ENCODE peak calls at places on chromosomes 5 and 9, in eight cellular contexts. One of them, this sample, is unnamed.

GRCh38 chr5:174623438-174624019 is 100.9 kb upstream of the MSX2 start:
- DNase-seq in fibroblast of mammary gland: no peak
- DNase-seq in dorsolateral prefrontal cortex: no peak
- DNase-seq in RWPE1: no peak
- DNase-seq in astrocyte of the cerebellum: no peak
- DNase-seq in HFFc6: no peak
- DNase-seq in hepatocyte: no peak
- DNase-seq in mammary epithelial cell: no peak
- DNase-seq in this sample: no peak

GRCh38 chr9:34501889-34502425 is 20.8 kb downstream of the ENHO start:
- DNase-seq in mammary epithelial cell: no peak
- DNase-seq in dorsolateral prefrontal cortex: peak; percentile 98
- DNase-seq in hepatocyte: peak; percentile 49
- DNase-seq in HFFc6: peak; percentile 49
- DNase-seq in RWPE1: no peak
- DNase-seq in astrocyte of the cerebellum: peak; percentile 73
- DNase-seq in fibroblast of mammary gland: peak; percentile 48
- DNase-seq in this sample: peak; percentile 31

GRCh38 chr5:142816577-142816976 is 46.4 kb downstream of the ARHGAP26 start:
- DNase-seq in hepatocyte: no peak
- DNase-seq in fibroblast of mammary gland: peak; percentile 72
- DNase-seq in dorsolateral prefrontal cortex: peak; percentile 79
- DNase-seq in RWPE1: no peak
- DNase-seq in mammary epithelial cell: peak; percentile 40
- DNase-seq in astrocyte of the cerebellum: no peak
- DNase-seq in HFFc6: peak; percentile 43
- DNase-seq in this sample: no peak

GRCh38 chr5:150672237-150672883 is 11.3 kb downstream of the MYOZ3 start:
- DNase-seq in mammary epithelial cell: peak; percentile 76
- DNase-seq in astrocyte of the cerebellum: no peak
- DNase-seq in fibroblast of mammary gland: peak; percentile 11
- DNase-seq in RWPE1: peak; percentile 65
- DNase-seq in dorsolateral prefrontal cortex: peak; percentile 48
- DNase-seq in hepatocyte: peak; percentile 56
- DNase-seq in HFFc6: no peak
- DNase-seq in this sample: no peak

GRCh38 chr5:10681605-10682428 is 79.2 kb downstream of the DAP start:
- DNase-seq in hepatocyte: no peak
- DNase-seq in fibroblast of mammary gland: no peak
- DNase-seq in HFFc6: no peak
- DNase-seq in astrocyte of the cerebellum: no peak
- DNase-seq in mammary epithelial cell: no peak
- DNase-seq in dorsolateral prefrontal cortex: peak; percentile 15
- DNase-seq in RWPE1: no peak
- DNase-seq in this sample: no peak

GRCh38 chr5:168947212-168947868 is 353.6 kb downstream of the SLIT3 start:
- DNase-seq in fibroblast of mammary gland: peak; percentile 39
- DNase-seq in dorsolateral prefrontal cortex: no peak
- DNase-seq in hepatocyte: peak; percentile 72
- DNase-seq in HFFc6: peak; percentile 45
- DNase-seq in astrocyte of the cerebellum: peak; percentile 8
- DNase-seq in mammary epithelial cell: peak; percentile 24
- DNase-seq in RWPE1: peak; percentile 39
- DNase-seq in this sample: no peak

GRCh38 chr5:150286820-150287219 is 2.8 kb downstream of the CAMK2A start:
- DNase-seq in astrocyte of the cerebellum: no peak
- DNase-seq in dorsolateral prefrontal cortex: no peak
- DNase-seq in HFFc6: no peak
- DNase-seq in mammary epithelial cell: no peak
- DNase-seq in RWPE1: no peak
- DNase-seq in fibroblast of mammary gland: no peak
- DNase-seq in hepatocyte: peak; percentile 57
- DNase-seq in this sample: no peak

GRCh38 chr9:128416432-128417019 is 4.1 kb upstream of the CERCAM start:
- DNase-seq in HFFc6: no peak
- DNase-seq in dorsolateral prefrontal cortex: no peak
- DNase-seq in hepatocyte: no peak
- DNase-seq in fibroblast of mammary gland: no peak
- DNase-seq in astrocyte of the cerebellum: no peak
- DNase-seq in mammary epithelial cell: no peak
- DNase-seq in RWPE1: no peak
- DNase-seq in this sample: no peak

GRCh38 chr9:135561391-135562234 is at the start of gene PAEP:
- DNase-seq in HFFc6: no peak
- DNase-seq in dorsolateral prefrontal cortex: no peak
- DNase-seq in RWPE1: no peak
- DNase-seq in hepatocyte: no peak
- DNase-seq in mammary epithelial cell: no peak
- DNase-seq in fibroblast of mammary gland: peak; percentile 15
- DNase-seq in astrocyte of the cerebellum: no peak
- DNase-seq in this sample: no peak

GRCh38 chr5:64925123-64925522 is 156.4 kb downstream of the CWC27 start:
- DNase-seq in mammary epithelial cell: no peak
- DNase-seq in dorsolateral prefrontal cortex: no peak
- DNase-seq in RWPE1: no peak
- DNase-seq in astrocyte of the cerebellum: no peak
- DNase-seq in fibroblast of mammary gland: no peak
- DNase-seq in HFFc6: no peak
- DNase-seq in hepatocyte: no peak
- DNase-seq in this sample: no peak

GRCh38 chr5:132263548-132264261 is 6.2 kb downstream of the PDLIM4 start:
- DNase-seq in fibroblast of mammary gland: peak; percentile 99
- DNase-seq in HFFc6: peak; percentile 85
- DNase-seq in mammary epithelial cell: peak; percentile 68
- DNase-seq in RWPE1: peak; percentile 70
- DNase-seq in dorsolateral prefrontal cortex: no peak
- DNase-seq in hepatocyte: no peak
- DNase-seq in astrocyte of the cerebellum: peak; percentile 55
- DNase-seq in this sample: peak; percentile 54
- TF ChIP-seq CTCF in fibroblast of mammary gland: peak; percentile 38
- TF ChIP-seq CTCF in HFFc6: peak; percentile 51
- TF ChIP-seq CTCF in mammary epithelial cell: peak; percentile 24
- TF ChIP-seq CTCF in RWPE1: no peak
- TF ChIP-seq CTCF in dorsolateral prefrontal cortex: no peak
- TF ChIP-seq CTCF in hepatocyte: no peak
- TF ChIP-seq CTCF in astrocyte of the cerebellum: peak; percentile 19
- TF ChIP-seq CTCF in this sample: peak; percentile 21

DNA sequence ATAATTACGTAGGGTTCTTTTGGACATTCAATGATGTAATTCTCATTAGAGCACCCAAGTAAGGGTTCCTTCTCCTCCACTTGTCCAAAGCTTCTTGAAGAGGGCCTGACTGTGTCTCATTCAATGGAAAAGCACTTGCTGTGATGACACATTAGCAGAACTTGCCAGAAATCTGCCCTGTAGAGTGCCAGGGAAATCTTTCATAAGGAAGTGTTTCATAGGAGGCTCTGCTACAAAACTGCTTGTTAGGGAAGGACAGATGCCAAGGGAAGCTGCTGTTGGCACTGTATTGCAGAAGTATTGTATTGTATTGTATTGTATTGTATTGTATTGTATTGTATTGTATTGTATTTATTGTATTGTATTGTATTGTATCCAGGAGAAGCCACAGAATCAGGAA is 45.5 kb upstream of the MPDZ start:
- DNase-seq in mammary epithelial cell: peak; percentile 10
- DNase-seq in hepatocyte: no peak
- DNase-seq in dorsolateral prefrontal cortex: no peak
- DNase-seq in HFFc6: no peak
- DNase-seq in astrocyte of the cerebellum: no peak
- DNase-seq in RWPE1: no peak
- DNase-seq in fibroblast of mammary gland: peak; percentile 21
- DNase-seq in this sample: no peak
- TF ChIP-seq CTCF in mammary epithelial cell: no peak
- TF ChIP-seq CTCF in hepatocyte: no peak
- TF ChIP-seq CTCF in dorsolateral prefrontal cortex: no peak
- TF ChIP-seq CTCF in HFFc6: no peak
- TF ChIP-seq CTCF in astrocyte of the cerebellum: no peak
- TF ChIP-seq CTCF in RWPE1: no peak
- TF ChIP-seq CTCF in fibroblast of mammary gland: no peak
- TF ChIP-seq CTCF in this sample: no peak

GRCh38 chr5:141356950-141357349 is 2.1 kb downstream of the PCDHGA4 start:
- DNase-seq in astrocyte of the cerebellum: no peak
- DNase-seq in RWPE1: no peak
- DNase-seq in dorsolateral prefrontal cortex: no peak
- DNase-seq in mammary epithelial cell: no peak
- DNase-seq in HFFc6: no peak
- DNase-seq in hepatocyte: no peak
- DNase-seq in fibroblast of mammary gland: no peak
- DNase-seq in this sample: no peak

GRCh38 chr5:141359790-141360426 is at the start of gene PCDHGB2:
- DNase-seq in dorsolateral prefrontal cortex: no peak
- DNase-seq in fibroblast of mammary gland: peak; percentile 63
- DNase-seq in astrocyte of the cerebellum: no peak
- DNase-seq in HFFc6: peak; percentile 41
- DNase-seq in mammary epithelial cell: no peak
- DNase-seq in hepatocyte: no peak
- DNase-seq in RWPE1: peak; percentile 41
- DNase-seq in this sample: no peak

GRCh38 chr5:141355641-141356040 is 820 bp downstream of the PCDHGA4 start:
- DNase-seq in astrocyte of the cerebellum: no peak
- DNase-seq in fibroblast of mammary gland: no peak
- DNase-seq in HFFc6: no peak
- DNase-seq in dorsolateral prefrontal cortex: no peak
- DNase-seq in mammary epithelial cell: no peak
- DNase-seq in hepatocyte: no peak
- DNase-seq in RWPE1: no peak
- DNase-seq in this sample: no peak

GRCh38 chr5:141354900-141355469 is at the start of gene PCDHGA4:
- DNase-seq in fibroblast of mammary gland: peak; percentile 33
- DNase-seq in HFFc6: no peak
- DNase-seq in hepatocyte: no peak
- DNase-seq in RWPE1: no peak
- DNase-seq in mammary epithelial cell: no peak
- DNase-seq in dorsolateral prefrontal cortex: no peak
- DNase-seq in astrocyte of the cerebellum: no peak
- DNase-seq in this sample: no peak

GRCh38 chr5:141356133-141356532 is 1.3 kb downstream of the PCDHGA4 start:
- DNase-seq in mammary epithelial cell: no peak
- DNase-seq in dorsolateral prefrontal cortex: no peak
- DNase-seq in hepatocyte: no peak
- DNase-seq in fibroblast of mammary gland: no peak
- DNase-seq in HFFc6: no peak
- DNase-seq in RWPE1: no peak
- DNase-seq in astrocyte of the cerebellum: no peak
- DNase-seq in this sample: no peak
- TF ChIP-seq CTCF in mammary epithelial cell: no peak
- TF ChIP-seq CTCF in dorsolateral prefrontal cortex: no peak
- TF ChIP-seq CTCF in hepatocyte: no peak
- TF ChIP-seq CTCF in fibroblast of mammary gland: no peak
- TF ChIP-seq CTCF in HFFc6: no peak
- TF ChIP-seq CTCF in RWPE1: no peak
- TF ChIP-seq CTCF in astrocyte of the cerebellum: no peak
- TF ChIP-seq CTCF in this sample: no peak

DNA sequence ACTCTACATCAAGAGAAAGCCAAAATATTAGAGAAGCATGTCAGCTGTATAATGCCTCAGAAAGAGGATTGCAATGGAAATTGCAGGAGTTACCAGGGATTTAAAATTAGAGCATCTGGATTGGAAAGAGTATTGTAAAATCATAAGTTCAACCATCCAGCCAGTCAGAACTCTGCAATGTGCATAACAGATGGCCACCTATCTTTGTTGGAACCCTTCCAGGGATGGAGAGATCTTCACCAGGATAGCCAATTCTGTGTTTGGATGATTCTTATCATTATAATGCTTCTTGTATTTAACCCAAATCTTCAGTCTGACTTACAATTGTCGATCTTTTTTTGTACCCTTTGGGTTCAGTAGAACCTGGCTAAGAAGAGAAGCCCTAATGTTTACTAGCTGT is 164.4 kb downstream of the TLR4 start:
- DNase-seq in mammary epithelial cell: no peak
- DNase-seq in dorsolateral prefrontal cortex: no peak
- DNase-seq in RWPE1: no peak
- DNase-seq in astrocyte of the cerebellum: no peak
- DNase-seq in hepatocyte: no peak
- DNase-seq in HFFc6: no peak
- DNase-seq in fibroblast of mammary gland: no peak
- DNase-seq in this sample: no peak
- TF ChIP-seq CTCF in mammary epithelial cell: no peak
- TF ChIP-seq CTCF in dorsolateral prefrontal cortex: no peak
- TF ChIP-seq CTCF in RWPE1: no peak
- TF ChIP-seq CTCF in astrocyte of the cerebellum: no peak
- TF ChIP-seq CTCF in hepatocyte: no peak
- TF ChIP-seq CTCF in HFFc6: no peak
- TF ChIP-seq CTCF in fibroblast of mammary gland: no peak
- TF ChIP-seq CTCF in this sample: no peak

DNA sequence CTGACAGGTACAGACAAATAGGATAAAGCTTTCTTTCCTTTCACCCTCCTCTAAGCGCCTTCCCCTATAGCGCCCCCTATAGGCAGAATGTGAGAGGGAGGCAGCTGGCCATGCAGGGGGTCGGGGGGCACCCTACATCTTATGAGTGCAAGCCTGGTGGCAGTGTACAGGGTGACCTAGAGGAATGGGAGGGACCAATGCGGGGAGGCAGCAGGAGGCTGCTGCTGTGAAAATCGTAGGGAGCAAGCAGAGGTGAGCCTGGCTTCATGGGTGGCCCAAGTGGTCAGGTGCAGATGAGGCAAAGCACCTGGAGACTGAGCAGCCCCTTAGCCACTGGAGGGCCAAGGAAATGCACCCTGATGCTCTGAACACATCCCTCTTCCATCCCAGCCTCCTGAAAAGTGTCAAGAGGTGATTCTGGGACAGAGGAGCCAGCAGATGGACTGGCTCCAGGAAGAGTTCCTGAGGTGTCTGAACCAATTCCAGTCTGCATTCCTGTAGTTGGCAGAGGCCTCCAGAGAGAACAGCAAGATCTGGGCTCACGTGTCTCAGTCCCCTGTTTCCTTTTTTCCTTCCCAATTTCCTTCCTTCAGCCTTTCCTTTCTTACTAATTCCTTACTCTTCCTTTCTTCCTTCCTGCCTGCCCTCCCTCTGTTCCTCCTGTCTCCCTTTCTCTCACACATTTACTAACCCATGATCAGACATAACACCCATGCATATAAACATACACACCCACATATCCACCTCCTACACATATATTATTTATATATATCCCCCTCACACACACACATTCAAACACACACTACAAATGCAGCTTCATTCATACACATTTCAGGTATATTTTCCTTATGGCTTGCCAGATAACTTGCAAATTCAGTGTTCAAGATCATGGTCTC is 32.8 kb upstream of the GALNT10 start:
- DNase-seq in astrocyte of the cerebellum: no peak
- DNase-seq in RWPE1: no peak
- DNase-seq in fibroblast of mammary gland: no peak
- DNase-seq in dorsolateral prefrontal cortex: no peak
- DNase-seq in HFFc6: no peak
- DNase-seq in mammary epithelial cell: no peak
- DNase-seq in hepatocyte: no peak
- DNase-seq in this sample: no peak
- TF ChIP-seq CTCF in astrocyte of the cerebellum: peak; percentile 29
- TF ChIP-seq CTCF in RWPE1: peak; percentile 60
- TF ChIP-seq CTCF in fibroblast of mammary gland: peak; percentile 31
- TF ChIP-seq CTCF in dorsolateral prefrontal cortex: no peak
- TF ChIP-seq CTCF in HFFc6: peak; percentile 65
- TF ChIP-seq CTCF in mammary epithelial cell: peak; percentile 42
- TF ChIP-seq CTCF in hepatocyte: peak; percentile 20
- TF ChIP-seq CTCF in this sample: peak; percentile 24

This sample was measured in AG09319.